ENCODE peak calls at places on chromosome X, in ten cellular contexts. W is left ventricle myocardium superior; J is GM06990; O is T-helper 17 cell; L is pons; Y is fibroblast of lung; T is activated T-cell treated with anti-CD3 and anti-CD28 coated beads, Interleukin-2, amount 50 U/mL, for 1 hour; C is sigmoid colon; S is left colon; R is anterior cingulate cortex. E is an unnamed sample.

GRCh38 chrX:154599531-154599930 is 14.6 kb downstream of the CTAG1A start:
- DNase-seq in J (no peak), S (no peak), L (no peak), T (no peak), O (no peak), R (no peak), W (no peak), C (no peak), Y (no peak), E (no peak)

GRCh38 chrX:21047034-21047455 is 327.2 kb upstream of the CNKSR2 start:
- DNase-seq in Y (no peak), R (no peak), S (no peak), W (no peak), O (no peak), T (no peak), C (no peak), J (no peak), L (no peak), E (no peak)

GRCh38 chrX:153973127-153974002 is 811 bp downstream of the TMEM187 start:
- DNase-seq in Y (no peak), L (peak; percentile 22), S (no peak), J (no peak), R (no peak), T (no peak), C (no peak), O (no peak), W (no peak), E (no peak)

GRCh38 chrX:103464071-103464773 is 55.1 kb downstream of the RAB40A start:
- DNase-seq in C (no peak), W (no peak), R (no peak), Y (peak; percentile 43), O (no peak), T (no peak), J (peak; percentile 15), S (peak; percentile 9), L (peak; percentile 49), E (no peak)

GRCh38 chrX:112279940-112280339 is 197.4 kb upstream of the TRPC5 start:
- DNase-seq in J (no peak), T (no peak), R (no peak), L (no peak), O (no peak), W (no peak), Y (no peak), C (no peak), S (no peak), E (no peak)

GRCh38 chrX:13377537-13377936 is 57.7 kb upstream of the ATXN3L start:
- DNase-seq in O (no peak), L (no peak), J (no peak), R (no peak), C (no peak), S (no peak), Y (peak; percentile 95), W (no peak), T (no peak), E (no peak)

GRCh38 chrX:47573334-47574095 is 8.7 kb upstream of the TIMP1 start:
- DNase-seq in W (peak; percentile 63), T (no peak), R (no peak), S (peak; percentile 47), O (no peak), Y (peak; percentile 61), C (peak; percentile 79), J (no peak), L (no peak), E (peak; percentile 80)

GRCh38 chrX:79409657-79410056 is 42.5 kb upstream of the ITM2A start:
- DNase-seq in T (no peak), L (no peak), O (no peak), S (no peak), J (no peak), Y (no peak), R (no peak), W (no peak), C (no peak), E (no peak)

GRCh38 chrX:23726196-23726595 is 16.9 kb downstream of the ACOT9 start:
- DNase-seq in L (no peak), S (no peak), W (no peak), J (no peak), R (no peak), T (no peak), C (no peak), O (no peak), Y (no peak), E (no peak)

GRCh38 chrX:154317391-154318000 is 21.9 kb downstream of the TKTL1 start:
- DNase-seq in C (no peak), O (no peak), T (peak; percentile 41), L (no peak), J (no peak), R (no peak), W (no peak), S (no peak), Y (no peak), E (no peak)